ENCODE peak calls at places on chromosomes 4 and X, in ten cellular contexts. K, Q, S, D, G, L, I, N, P and H are unnamed samples.

GRCh38 chr4:183830438-183830985 is 74.6 kb upstream of the STOX2 start:
- DNase-seq in K (no peak), Q (no peak), S (no peak), D (no peak), G (no peak), L (no peak), I (no peak), N (no peak), P (no peak), H (no peak)

GRCh38 chr4:101259876-101260275 is 87.5 kb downstream of the PPP3CA start:
- DNase-seq in K (no peak), Q (no peak), S (no peak), D (no peak), G (no peak), L (no peak), I (no peak), N (no peak), P (no peak), H (no peak)

GRCh38 chrX:35380808-35381700 is 417.1 kb upstream of the MAGEB16 start:
- DNase-seq in K (no peak), Q (no peak), S (no peak), D (no peak), G (no peak), L (no peak), I (no peak), N (no peak), P (peak; percentile 32), H (no peak)

GRCh38 chr4:147530723-147531122 is 49.8 kb downstream of the EDNRA start:
- DNase-seq in K (no peak), Q (no peak), S (no peak), D (no peak), G (no peak), L (no peak), I (no peak), N (no peak), P (no peak), H (no peak)

GRCh38 chr4:90181644-90182043 is 54.5 kb downstream of the CCSER1 start:
- DNase-seq in K (no peak), Q (no peak), S (no peak), D (no peak), G (no peak), L (no peak), I (no peak), N (no peak), P (no peak), H (no peak)

GRCh38 chrX:13483773-13484172 is 85.6 kb upstream of the EGFL6 start:
- DNase-seq in K (peak; percentile 29), Q (no peak), S (no peak), D (no peak), G (no peak), L (no peak), I (no peak), N (no peak), P (no peak), H (no peak)

GRCh38 chr4:8350841-8351461 is 81.4 kb downstream of the HTRA3 start:
- DNase-seq in K (no peak), Q (no peak), S (no peak), D (peak; percentile 45), G (no peak), L (no peak), I (no peak), N (no peak), P (no peak), H (peak; percentile 37)

GRCh38 chr4:19437008-19437407 is 814.7 kb upstream of the SLIT2 start:
- DNase-seq in K (no peak), Q (no peak), S (no peak), D (no peak), G (no peak), L (no peak), I (no peak), N (no peak), P (no peak), H (no peak)

GRCh38 chr4:163755013-163755412 is 260.5 kb downstream of the TMA16 start:
- DNase-seq in K (no peak), Q (no peak), S (no peak), D (no peak), G (no peak), L (no peak), I (peak; percentile 19), N (no peak), P (peak; percentile 15), H (no peak)

GRCh38 chr4:173264245-173264959 is 69.8 kb downstream of the HMGB2 start:
- DNase-seq in K (no peak), Q (no peak), S (no peak), D (no peak), G (peak; percentile 6), L (no peak), I (peak; percentile 53), N (no peak), P (peak; percentile 75), H (no peak)

GRCh38 chrX:41335590-41336331 is 1.8 kb downstream of the DDX3X start:
- DNase-seq in K (no peak), Q (no peak), S (no peak), D (no peak), G (no peak), L (no peak), I (peak; percentile 18), N (no peak), P (no peak), H (no peak)

GRCh38 chrX:19673334-19674040 is 158.2 kb upstream of the MAP3K15 start:
- DNase-seq in K (no peak), Q (no peak), S (no peak), D (peak; percentile 76), G (no peak), L (no peak), I (no peak), N (no peak), P (peak; percentile 74), H (no peak)

GRCh38 chr4:150852237-150852636 is 162.8 kb downstream of the LRBA start:
- DNase-seq in K (no peak), Q (no peak), S (no peak), D (no peak), G (no peak), L (no peak), I (no peak), N (no peak), P (no peak), H (no peak)

GRCh38 chrX:4831574-4831973 is 1118.1 kb upstream of the PRKX start:
- DNase-seq in K (no peak), Q (no peak), S (no peak), D (no peak), G (no peak), L (no peak), I (no peak), N (no peak), P (no peak), H (no peak)

GRCh38 chrX:154411981-154412340 is 622 bp downstream of the TAFAZZIN start:
- DNase-seq in K (peak; percentile 22), Q (peak; percentile 54), S (peak; percentile 72), D (peak; percentile 82), G (no peak), L (no peak), I (peak; percentile 57), N (peak; percentile 72), P (peak; percentile 55), H (peak; percentile 63)

GRCh38 chr4:85747871-85748491 is 273.0 kb downstream of the ARHGAP24 start:
- DNase-seq in K (no peak), Q (no peak), S (peak; percentile 32), D (no peak), G (no peak), L (no peak), I (peak; percentile 27), N (peak; percentile 31), P (peak; percentile 70), H (no peak)

GRCh38 chr4:154559141-154559841 is 3.5 kb upstream of the FGB start:
- DNase-seq in K (no peak), Q (no peak), S (no peak), D (no peak), G (no peak), L (no peak), I (peak; percentile 7), N (peak; percentile 10), P (peak; percentile 61), H (no peak)

GRCh38 chr4:57172065-57172464 is 61.9 kb upstream of the IGFBP7 start:
- DNase-seq in K (no peak), Q (no peak), S (no peak), D (no peak), G (no peak), L (no peak), I (no peak), N (no peak), P (no peak), H (no peak)

GRCh38 chrX:42519666-42520231 is 258.2 kb downstream of the PPP1R2C start:
- DNase-seq in K (no peak), Q (no peak), S (no peak), D (no peak), G (no peak), L (no peak), I (no peak), N (no peak), P (no peak), H (no peak)

GRCh38 chr4:70657326-70657725 is 9.0 kb downstream of the JCHAIN start:
- DNase-seq in K (no peak), Q (no peak), S (no peak), D (no peak), G (no peak), L (no peak), I (no peak), N (no peak), P (no peak), H (no peak)

GRCh38 chr4:7652451-7652871 is 217.7 kb upstream of the PSAPL1 start:
- DNase-seq in K (peak; percentile 34), Q (no peak), S (no peak), D (no peak), G (no peak), L (no peak), I (no peak), N (peak; percentile 46), P (no peak), H (no peak)

GRCh38 chrX:46571423-46572294 is 1.9 kb upstream of the CHST7 start:
- DNase-seq in K (no peak), Q (no peak), S (no peak), D (no peak), G (no peak), L (no peak), I (no peak), N (no peak), P (no peak), H (no peak)

GRCh38 chr4:98125585-98125984 is 17.7 kb downstream of the STPG2 start:
- DNase-seq in K (no peak), Q (no peak), S (no peak), D (no peak), G (no peak), L (no peak), I (no peak), N (no peak), P (no peak), H (no peak)

GRCh38 chr4:62080431-62080830 is 880.3 kb downstream of the ADGRL3 start:
- DNase-seq in K (no peak), Q (no peak), S (no peak), D (no peak), G (no peak), L (no peak), I (no peak), N (no peak), P (no peak), H (no peak)

GRCh38 chr4:107718351-107718965 is 1.6 kb downstream of the PAPSS1 start:
- DNase-seq in K (no peak), Q (no peak), S (no peak), D (no peak), G (no peak), L (no peak), I (no peak), N (no peak), P (no peak), H (no peak)

GRCh38 chr4:80841587-80842281 is 188.8 kb upstream of the BMP3 start:
- DNase-seq in K (no peak), Q (no peak), S (no peak), D (no peak), G (no peak), L (no peak), I (no peak), N (no peak), P (no peak), H (no peak)

GRCh38 chr4:80948161-80948560 is 82.3 kb upstream of the BMP3 start:
- DNase-seq in K (no peak), Q (no peak), S (no peak), D (no peak), G (no peak), L (no peak), I (no peak), N (no peak), P (no peak), H (no peak)

GRCh38 chrX:50812995-50813842 is 775 bp downstream of the SHROOM4 start:
- DNase-seq in K (no peak), Q (peak; percentile 45), S (peak; percentile 16), D (peak; percentile 59), G (no peak), L (no peak), I (no peak), N (peak; percentile 60), P (no peak), H (no peak)